ENCODE peak calls at places on chromosomes 7 and 10, in five cellular contexts. Q, X, K, I and C are unnamed samples.

GRCh38 chr7:139181404-139181803 is 49.6 kb upstream of the UBN2 start:
- DNase-seq in I (no peak), X (no peak), K (no peak), Q (peak; percentile 41), C (no peak)

GRCh38 chr7:6565655-6566054 is 11.6 kb upstream of the ZDHHC4 start:
- DNase-seq in I (no peak), K (no peak), Q (no peak), X (no peak), C (no peak)

GRCh38 chr7:130356760-130357611 is 12.4 kb downstream of the CPA5 start:
- DNase-seq in I (peak; percentile 74), X (peak; percentile 84), K (no peak), Q (peak; percentile 55), C (peak; percentile 87)

GRCh38 chr10:89861584-89862287 is 160.3 kb downstream of the KIF20B start:
- DNase-seq in I (no peak), Q (no peak), K (no peak), X (no peak), C (no peak)

GRCh38 chr7:73341877-73342276 is 13.9 kb downstream of the FKBP6 start:
- DNase-seq in X (no peak), I (no peak), K (no peak), Q (peak; percentile 68), C (no peak)

GRCh38 chr10:114876602-114877300 is 55.2 kb downstream of the FHIP2A start:
- DNase-seq in Q (peak; percentile 73), X (peak; percentile 85), K (peak; percentile 68), I (peak; percentile 79), C (peak; percentile 77)

GRCh38 chr7:101990811-101991418 is 173.5 kb downstream of the CUX1 start:
- DNase-seq in I (no peak), X (no peak), K (no peak), Q (no peak), C (no peak)

GRCh38 chr10:5508786-5509185 is 9.4 kb upstream of the CALML5 start:
- DNase-seq in X (no peak), Q (no peak), K (no peak), I (peak; percentile 48), C (no peak)

GRCh38 chr10:61341008-61341407 is 112.2 kb downstream of the TMEM26 start:
- DNase-seq in I (no peak), Q (no peak), X (no peak), K (no peak), C (no peak)

GRCh38 chr7:43138710-43139601 is 26.5 kb downstream of the HECW1 start:
- DNase-seq in X (no peak), K (no peak), Q (no peak), I (no peak), C (no peak)

GRCh38 chr10:77526861-77527617 is 110.6 kb downstream of the KCNMA1 start:
- DNase-seq in K (no peak), I (no peak), X (no peak), Q (no peak), C (no peak)

GRCh38 chr10:6274040-6274439 is 71.3 kb downstream of the PFKFB3 start:
- DNase-seq in X (no peak), Q (no peak), I (no peak), K (no peak), C (no peak)

GRCh38 chr10:753530-753929 is 64.1 kb upstream of the DIP2C start:
- DNase-seq in K (no peak), X (no peak), Q (no peak), I (no peak), C (no peak)

GRCh38 chr10:44863344-44864041 is 47.6 kb upstream of the TMEM72 start:
- DNase-seq in I (peak; percentile 44), K (no peak), Q (no peak), X (no peak), C (no peak)

GRCh38 chr7:31098606-31099360 is 46.7 kb downstream of the ADCYAP1R1 start:
- DNase-seq in I (peak; percentile 44), K (no peak), X (no peak), Q (no peak), C (no peak)

GRCh38 chr10:17229016-17229716 is 1.1 kb downstream of the VIM start:
- DNase-seq in Q (peak; percentile 80), I (peak; percentile 96), K (peak; percentile 94), X (peak; percentile 82), C (peak; percentile 93)

GRCh38 chr10:8137726-8138125 is 83.2 kb downstream of the GATA3 start:
- DNase-seq in Q (no peak), X (no peak), I (no peak), K (no peak), C (no peak)

GRCh38 chr7:158113321-158114025 is 474.1 kb downstream of the PTPRN2 start:
- DNase-seq in I (no peak), X (no peak), K (no peak), Q (no peak), C (no peak)
- H3K9me3 ChIP-seq in I (peaks cover 20% of the 10 kb centered on the region), X (peaks cover 14% of the 10 kb centered on the region), K (no peaks in the 10 kb centered on the region), Q (peaks cover 6% of the 10 kb centered on the region), C (no peaks in the 10 kb centered on the region)

DNA sequence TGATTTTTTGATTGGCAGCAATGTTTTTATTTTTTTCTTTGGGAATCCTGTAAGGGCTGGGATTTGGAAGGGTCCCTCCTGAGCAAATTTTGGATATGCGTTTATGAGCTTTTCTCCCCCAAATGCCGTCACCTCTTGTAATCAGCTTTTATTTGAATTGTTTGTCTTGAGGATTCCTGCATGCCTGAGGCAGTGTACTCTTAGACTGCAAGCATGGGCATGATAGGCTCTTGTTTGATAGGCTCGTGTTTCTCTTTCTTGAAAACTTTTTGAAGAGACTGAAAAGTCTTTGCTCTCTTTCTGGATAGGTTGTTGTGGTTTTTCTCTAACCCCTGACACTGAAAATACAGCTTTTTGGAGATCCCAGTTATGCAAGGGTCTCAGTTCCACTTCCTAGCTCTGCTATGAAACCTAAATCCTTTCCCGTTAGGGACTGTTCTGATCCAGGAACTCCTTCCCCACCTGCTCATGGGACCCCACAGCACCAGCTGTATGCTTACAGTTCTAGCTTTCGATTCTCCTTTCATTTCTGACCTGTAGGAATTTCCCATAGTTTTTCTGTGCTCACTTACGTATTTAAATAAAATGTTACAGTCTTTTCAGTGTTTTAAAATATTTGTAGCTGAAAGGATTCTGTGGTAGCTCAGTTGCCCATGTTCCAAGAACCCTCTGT is 17.2 kb downstream of the TSPAN13 start:
- DNase-seq in X (no peak), Q (no peak), I (no peak), K (no peak), C (no peak)
- H3K4me3 ChIP-seq in X (no peak overlapping the region), Q (no peak overlapping the region), I (no peak overlapping the region), K (no peak overlapping the region), C (no peak overlapping the region)

GRCh38 chr7:155802291-155802690 is 10.0 kb downstream of the SHH start:
- DNase-seq in K (no peak), X (no peak), Q (no peak), I (no peak), C (no peak)
- H3K27me3 ChIP-seq in K (peaks cover 98% of the 10 kb centered on the region), X (peaks cover 6% of the 10 kb centered on the region), Q (peaks cover 73% of the 10 kb centered on the region), I (no peaks in the 10 kb centered on the region), C (peaks cover 29% of the 10 kb centered on the region)

DNA sequence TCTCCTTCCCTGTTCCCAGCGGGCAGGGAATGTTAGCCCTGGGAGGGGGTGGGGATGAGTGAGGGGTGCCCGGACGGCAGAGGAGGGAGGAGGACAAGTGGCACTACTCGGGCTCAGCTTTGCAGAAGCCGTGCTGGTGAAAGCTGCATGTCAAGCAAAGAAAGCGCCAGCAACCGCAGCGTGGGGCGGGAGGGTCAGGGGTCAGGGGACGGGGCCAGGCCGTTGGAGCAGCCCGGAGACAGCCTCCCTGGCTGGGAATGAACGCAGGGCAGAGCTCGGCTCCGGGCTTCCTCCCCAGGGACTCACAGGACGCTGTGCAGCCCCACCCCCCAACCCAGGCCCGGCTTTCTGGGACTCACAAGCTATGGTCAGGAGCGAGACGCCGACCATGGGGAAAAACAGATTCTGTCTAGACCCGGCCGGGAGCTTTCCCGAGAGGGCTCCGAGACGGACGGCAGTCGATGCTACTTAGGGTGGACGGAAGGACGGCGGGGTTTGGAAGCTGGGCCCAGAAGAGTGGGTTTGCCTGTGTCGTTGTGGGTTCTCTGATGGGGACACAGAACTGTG is 113.4 kb downstream of the VIPR2 start:
- DNase-seq in X (peak; percentile 49), I (peak; percentile 80), K (peak; percentile 86), Q (peak; percentile 42), C (peak; percentile 52)
- H3K9me3 ChIP-seq in X (no peaks in the 10 kb centered on the region), I (no peaks in the 10 kb centered on the region), K (no peaks in the 10 kb centered on the region), Q (no peaks in the 10 kb centered on the region), C (no peaks in the 10 kb centered on the region)

DNA sequence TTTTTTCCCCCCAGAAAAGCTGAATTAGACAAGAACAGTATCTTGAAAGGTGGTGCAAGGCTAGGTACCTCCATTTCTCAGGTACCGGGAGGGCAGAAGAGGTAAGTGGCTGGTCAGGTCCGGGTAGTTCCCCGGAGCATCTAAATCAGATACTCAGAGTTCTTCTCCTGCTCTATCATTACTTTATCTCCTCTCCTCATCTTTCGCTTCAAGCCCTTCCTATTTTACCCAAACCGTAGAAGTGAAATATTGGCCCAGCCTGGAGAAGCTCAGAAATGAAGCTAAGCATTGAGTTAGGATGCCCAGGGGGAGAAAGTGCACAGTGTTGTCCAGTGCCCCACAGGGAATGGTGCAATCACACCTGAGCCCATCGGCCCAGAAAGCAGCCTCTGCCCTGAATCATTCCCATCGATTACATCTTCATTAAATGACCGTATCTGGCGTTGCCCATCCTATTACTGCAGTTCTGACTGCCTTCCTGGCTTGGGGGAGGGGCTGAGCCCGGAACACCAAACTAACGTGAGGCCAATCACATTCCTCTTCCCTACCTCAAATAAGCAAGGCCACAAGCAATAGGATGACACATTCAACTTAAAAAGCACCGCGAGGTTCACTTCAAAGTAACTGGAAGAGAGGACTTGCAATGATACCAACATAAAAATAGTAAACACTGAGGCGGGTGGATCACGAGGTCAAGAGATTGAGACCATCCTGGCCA is 116.5 kb downstream of the PRPF18 start:
- DNase-seq in Q (no peak), X (no peak), K (no peak), I (no peak), C (no peak)
- H3K4me3 ChIP-seq in Q (no peak overlapping the region), X (no peak overlapping the region), K (no peak overlapping the region), I (no peak overlapping the region), C (no peak overlapping the region)

DNA sequence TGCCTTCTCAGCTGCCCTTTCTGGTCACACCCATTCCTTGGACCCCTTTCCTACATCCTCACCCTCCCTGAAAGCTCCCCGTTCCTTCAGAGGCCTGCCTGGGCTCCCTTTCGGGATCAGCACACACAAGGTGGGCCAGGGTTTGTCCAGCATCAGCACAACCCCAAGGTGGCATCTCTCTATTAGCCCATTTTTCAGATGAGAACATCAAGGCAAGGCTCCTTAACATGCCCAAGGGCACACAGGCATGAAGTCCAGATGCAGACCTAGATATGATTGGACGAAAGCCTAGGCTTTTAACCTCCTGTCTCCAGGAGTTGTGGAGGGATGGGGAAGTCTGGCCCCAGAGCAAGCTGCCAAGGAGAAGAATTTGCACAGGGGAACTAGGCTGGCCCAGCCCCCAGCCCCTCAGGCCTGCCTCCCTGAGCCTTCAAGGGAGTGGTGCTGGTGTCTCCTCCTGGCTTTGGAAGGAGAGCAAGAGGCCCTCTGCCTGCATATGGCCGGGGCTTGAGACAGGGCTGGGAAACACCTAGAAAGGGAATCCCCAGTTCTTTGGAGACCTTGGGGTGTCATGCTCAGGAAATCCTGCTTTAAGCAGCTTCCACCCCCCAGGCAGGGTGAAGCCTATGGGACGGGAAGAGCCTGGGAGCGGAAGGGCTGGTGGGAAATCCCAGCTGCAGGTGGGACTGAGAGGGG is 9.0 kb upstream of the VSIR start:
- DNase-seq in X (no peak), Q (no peak), K (no peak), I (no peak), C (no peak)
- H3K27me3 ChIP-seq in X (no peaks in the 10 kb centered on the region), Q (peaks cover 67% of the 10 kb centered on the region), K (no peaks in the 10 kb centered on the region), I (no peaks in the 10 kb centered on the region), C (no peaks in the 10 kb centered on the region)